ENCODE peak calls at places on chromosomes 3 and 15, in nine cellular contexts. F is spleen, U is CD14-positive monocyte, Z is WTC11, E is A673, K is fibroblast of the aortic adventitia, G is foreskin fibroblast, S is cardiac muscle cell, L is GM12865. T is an unnamed sample.

GRCh38 chr3:157794771-157795170 is 291.6 kb upstream of the VEPH1 start:
- DNase-seq in L (no peak), S (peak), U (no peak), F (no peak), Z (no peak), E (no peak), G (peak), K (peak), T (no peak)

GRCh38 chr3:12974316-12974715 is 98.9 kb downstream of the IQSEC1 start:
- DNase-seq in G (no peak), U (no peak), K (no peak), L (no peak), F (no peak), Z (no peak), S (no peak), E (no peak), T (no peak)

GRCh38 chr15:50925281-50925680 is 16.8 kb downstream of the AP4E1 start:
- DNase-seq in Z (no peak), L (no peak), F (no peak), U (no peak), G (no peak), E (no peak), S (no peak), K (no peak), T (no peak)

GRCh38 chr3:58051196-58051595 is 43.0 kb downstream of the FLNB start:
- DNase-seq in L (no peak), G (peak), F (no peak), Z (no peak), U (peak), K (peak), S (peak), E (no peak), T (peak)

GRCh38 chr15:85168642-85169173 is 187.1 kb downstream of the PDE8A start:
- DNase-seq in K (no peak), E (peak), G (no peak), S (peak), L (peak), F (no peak), Z (peak), U (no peak), T (peak)

GRCh38 chr3:22684739-22685138 is 518.4 kb upstream of the UBE2E2 start:
- DNase-seq in Z (no peak), G (no peak), L (no peak), F (no peak), K (no peak), U (no peak), S (no peak), E (no peak), T (no peak)

GRCh38 chr3:72317491-72317890 is 530.8 kb downstream of the SHQ1 start:
- DNase-seq in Z (no peak), E (no peak), K (peak), G (no peak), F (no peak), U (no peak), L (no peak), S (no peak), T (peak)

GRCh38 chr3:160084998-160085397 is 96.4 kb downstream of the IL12A start:
- DNase-seq in G (no peak), K (no peak), Z (no peak), S (no peak), F (no peak), U (no peak), E (no peak), L (no peak), T (no peak)

GRCh38 chr3:144770813-144771400 is 799.3 kb downstream of the DIPK2A start:
- DNase-seq in U (no peak), L (peak), S (peak), F (no peak), K (peak), Z (no peak), E (peak), G (peak), T (peak)

GRCh38 chr15:85702321-85703230 is 92.1 kb downstream of the KLHL25 start:
- DNase-seq in F (no peak), G (no peak), L (peak), S (peak), E (peak), K (peak), Z (no peak), U (no peak), T (peak)

GRCh38 chr15:67832031-67832551 is 6.8 kb downstream of the SKOR1 start:
- DNase-seq in S (peak), F (no peak), G (no peak), E (no peak), L (peak), K (peak), Z (peak), U (no peak), T (no peak)
- TF ChIP-seq CTCF in S (peak), F (no peak), G (peak), E (peak), L (peak), K (no peak), Z (no peak), U (no peak), T (peak)

DNA sequence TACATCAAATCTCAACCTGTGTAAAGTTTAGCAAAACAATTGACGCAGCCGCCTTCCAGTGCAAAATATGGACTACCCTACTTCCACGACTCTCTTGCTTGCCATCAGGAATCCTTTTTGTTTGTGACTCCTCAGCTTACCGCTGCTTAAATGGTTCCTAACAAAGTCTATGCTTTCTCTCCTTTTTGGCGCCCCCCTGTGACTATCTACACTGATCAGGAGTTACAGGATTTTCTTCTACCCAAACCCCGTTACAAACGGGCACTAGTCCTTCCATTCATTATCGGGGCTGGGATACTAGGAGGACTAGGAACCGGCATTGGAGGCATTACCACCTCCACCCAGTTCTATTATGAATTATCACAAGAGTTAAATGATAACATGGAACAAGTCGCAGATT is 184.0 kb downstream of the IGSF11 start:
- DNase-seq in K (no peak), U (no peak), F (no peak), S (no peak), L (no peak), G (no peak), E (no peak), Z (peak), T (no peak)
- TF ChIP-seq CTCF in K (no peak), U (no peak), F (no peak), S (no peak), L (no peak), G (no peak), E (no peak), Z (no peak), T (no peak)

DNA sequence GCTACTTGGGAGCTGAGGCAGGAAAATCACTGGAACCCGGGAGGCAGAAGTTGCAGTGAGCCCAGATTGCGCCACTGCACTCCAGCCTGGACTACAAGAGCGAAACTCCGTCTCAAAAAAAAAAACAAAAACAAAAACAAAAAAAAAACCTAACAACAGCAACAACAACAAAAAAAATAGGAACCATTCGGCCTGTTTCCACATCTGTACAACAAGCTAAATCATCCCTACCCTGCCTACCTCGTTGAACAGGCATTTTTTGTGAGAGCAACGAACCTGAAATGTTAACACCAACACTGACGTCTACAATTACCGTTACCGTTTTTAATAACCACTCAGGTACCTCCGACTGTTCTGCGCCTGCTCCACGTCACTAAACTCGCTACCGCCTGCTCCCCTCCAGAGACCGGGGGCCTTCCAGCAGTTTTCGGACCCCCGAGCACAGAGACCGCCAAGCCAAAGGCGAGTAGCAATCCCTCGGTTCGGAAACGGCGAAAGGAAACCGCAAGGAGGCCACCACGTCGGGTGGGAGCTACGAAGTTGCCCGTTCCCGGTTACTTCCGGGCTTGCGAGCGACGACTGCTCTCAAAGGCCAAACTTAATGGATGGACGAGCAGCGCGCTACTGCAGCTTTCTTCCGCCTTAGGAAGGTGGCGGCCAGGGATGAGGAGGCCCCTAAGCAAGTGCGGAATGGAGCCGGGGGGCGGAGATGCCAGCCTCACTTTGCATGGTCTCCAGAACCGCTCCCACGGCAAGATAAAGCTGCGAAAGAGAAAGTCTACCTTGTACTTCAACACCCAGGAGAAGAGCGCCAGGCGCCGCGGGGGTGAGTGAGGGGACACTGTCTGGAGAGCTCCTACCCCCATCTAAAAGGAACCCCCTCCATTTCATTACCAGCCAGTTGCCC is at the start of the genes PIGB and PIGBOS1:
- DNase-seq in L (peak), G (peak), K (peak), F (peak), Z (peak), S (peak), U (peak), E (peak), T (peak)
- TF ChIP-seq CTCF in L (no peak), G (peak), K (peak), F (no peak), Z (no peak), S (peak), U (peak), E (peak), T (peak)

DNA sequence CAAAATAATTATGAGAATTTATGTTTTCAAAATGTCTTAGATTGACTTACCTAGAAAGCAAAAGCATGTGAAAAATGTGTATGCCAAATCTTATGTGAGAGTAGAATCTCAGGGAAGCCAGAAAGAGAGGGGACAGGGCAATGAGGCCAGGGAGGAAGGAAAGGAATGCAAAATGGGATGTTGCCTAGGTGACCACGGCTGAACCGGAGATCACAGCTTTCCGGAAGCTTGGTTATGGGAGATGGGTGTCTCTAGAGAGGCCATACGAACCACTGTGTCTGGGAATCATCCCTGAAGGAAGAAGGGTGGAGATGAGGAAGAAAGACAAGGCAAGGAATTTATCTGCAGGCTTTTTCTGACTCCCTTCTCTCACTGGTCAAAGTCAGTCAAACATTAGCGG is 76.0 kb downstream of the SUCLG2 start:
- DNase-seq in E (no peak), F (no peak), K (no peak), U (no peak), Z (no peak), G (no peak), L (no peak), S (peak), T (peak)
- TF ChIP-seq CTCF in E (no peak), F (no peak), K (no peak), U (no peak), Z (no peak), G (no peak), L (no peak), S (no peak), T (no peak)

GRCh38 chr3:50978991-50979667 is 304.4 kb downstream of the DOCK3 start:
- DNase-seq in L (no peak), K (no peak), E (peak), Z (peak), U (no peak), S (no peak), G (no peak), F (no peak), T (no peak)
- TF ChIP-seq CTCF in L (no peak), K (no peak), E (peak), Z (no peak), U (no peak), S (no peak), G (no peak), F (no peak), T (no peak)

GRCh38 chr3:122681294-122682015 is 816 bp downstream of the PARP14 start:
- DNase-seq in L (no peak), E (no peak), F (peak), Z (peak), S (no peak), U (no peak), K (peak), G (peak), T (no peak)

GRCh38 chr3:122679467-122680291 is 960 bp upstream of the PARP14 start:
- DNase-seq in S (peak), U (no peak), G (peak), K (peak), Z (no peak), E (peak), L (peak), F (peak), T (no peak)

GRCh38 chr3:122680381-122681293 is at the start of gene PARP14:
- DNase-seq in G (peak), Z (peak), F (peak), K (peak), S (peak), L (peak), U (peak), E (peak), T (peak)

GRCh38 chr3:122679085-122679466 is 1.6 kb upstream of the PARP14 start:
- DNase-seq in G (peak), U (peak), K (peak), S (peak), F (peak), E (peak), Z (peak), L (peak), T (peak)

DNA sequence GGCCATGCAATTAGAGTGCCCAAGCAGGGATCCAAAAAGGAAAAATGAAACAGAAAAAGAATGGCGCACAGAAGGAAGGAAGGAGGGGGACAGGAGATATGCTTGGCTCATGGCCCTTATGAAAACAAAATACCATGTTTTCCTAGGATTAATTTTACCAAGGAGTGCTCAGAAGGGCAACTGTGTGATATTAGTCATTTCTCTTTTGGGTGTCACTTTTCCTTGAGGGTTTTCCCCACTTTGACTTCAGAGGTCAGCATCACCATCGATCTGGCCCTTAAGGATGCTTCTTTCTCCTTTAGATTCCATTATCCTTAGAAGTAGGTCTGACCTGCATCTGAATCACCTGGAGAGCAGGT is 1.4 kb downstream of the PARP14 start:
- DNase-seq in U (no peak), K (no peak), E (no peak), G (no peak), Z (no peak), F (no peak), L (no peak), S (no peak), T (no peak)
- TF ChIP-seq CTCF in U (no peak), K (no peak), E (no peak), G (no peak), Z (no peak), F (no peak), L (no peak), S (no peak), T (no peak)

DNA sequence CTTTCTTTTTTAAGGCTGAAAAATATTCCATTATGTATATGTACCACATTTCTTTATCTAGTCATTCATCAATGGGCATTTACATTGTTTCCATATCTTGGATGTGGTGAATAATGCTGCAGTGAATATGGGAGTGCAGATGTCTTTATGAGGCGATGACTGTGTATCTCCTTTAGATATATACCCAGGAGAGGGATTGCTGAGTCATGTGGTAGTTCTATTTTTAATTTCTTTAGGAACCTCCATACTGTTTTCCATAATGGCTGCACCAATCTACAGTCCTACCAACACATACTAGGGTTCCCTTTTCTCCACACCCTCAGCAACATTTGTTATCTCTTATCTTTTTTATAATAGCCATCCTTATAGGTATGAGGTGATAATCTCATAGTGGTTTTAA is 96.3 kb downstream of the LRRC28 start:
- DNase-seq in Z (no peak), G (no peak), F (no peak), E (no peak), K (peak), L (no peak), S (peak), U (no peak), T (no peak)
- TF ChIP-seq CTCF in Z (no peak), G (no peak), F (no peak), E (no peak), K (no peak), L (no peak), S (no peak), U (no peak), T (no peak)

GRCh38 chr15:69032006-69032405 is 17.5 kb downstream of the NOX5 start:
- DNase-seq in Z (no peak), E (no peak), L (no peak), S (no peak), F (no peak), G (no peak), U (no peak), K (no peak), T (no peak)

GRCh38 chr15:69032703-69033373 is 18.3 kb downstream of the NOX5 start:
- DNase-seq in Z (no peak), E (no peak), G (no peak), F (no peak), L (no peak), S (no peak), K (no peak), U (no peak), T (no peak)

GRCh38 chr15:69027976-69028518 is 13.6 kb downstream of the NOX5 start:
- DNase-seq in U (no peak), Z (no peak), L (no peak), F (no peak), S (no peak), G (no peak), K (no peak), E (no peak), T (no peak)

GRCh38 chr15:69034352-69034751 is 19.9 kb downstream of the NOX5 start:
- DNase-seq in G (peak), F (no peak), L (no peak), K (peak), E (no peak), Z (no peak), S (peak), U (no peak), T (peak)

DNA sequence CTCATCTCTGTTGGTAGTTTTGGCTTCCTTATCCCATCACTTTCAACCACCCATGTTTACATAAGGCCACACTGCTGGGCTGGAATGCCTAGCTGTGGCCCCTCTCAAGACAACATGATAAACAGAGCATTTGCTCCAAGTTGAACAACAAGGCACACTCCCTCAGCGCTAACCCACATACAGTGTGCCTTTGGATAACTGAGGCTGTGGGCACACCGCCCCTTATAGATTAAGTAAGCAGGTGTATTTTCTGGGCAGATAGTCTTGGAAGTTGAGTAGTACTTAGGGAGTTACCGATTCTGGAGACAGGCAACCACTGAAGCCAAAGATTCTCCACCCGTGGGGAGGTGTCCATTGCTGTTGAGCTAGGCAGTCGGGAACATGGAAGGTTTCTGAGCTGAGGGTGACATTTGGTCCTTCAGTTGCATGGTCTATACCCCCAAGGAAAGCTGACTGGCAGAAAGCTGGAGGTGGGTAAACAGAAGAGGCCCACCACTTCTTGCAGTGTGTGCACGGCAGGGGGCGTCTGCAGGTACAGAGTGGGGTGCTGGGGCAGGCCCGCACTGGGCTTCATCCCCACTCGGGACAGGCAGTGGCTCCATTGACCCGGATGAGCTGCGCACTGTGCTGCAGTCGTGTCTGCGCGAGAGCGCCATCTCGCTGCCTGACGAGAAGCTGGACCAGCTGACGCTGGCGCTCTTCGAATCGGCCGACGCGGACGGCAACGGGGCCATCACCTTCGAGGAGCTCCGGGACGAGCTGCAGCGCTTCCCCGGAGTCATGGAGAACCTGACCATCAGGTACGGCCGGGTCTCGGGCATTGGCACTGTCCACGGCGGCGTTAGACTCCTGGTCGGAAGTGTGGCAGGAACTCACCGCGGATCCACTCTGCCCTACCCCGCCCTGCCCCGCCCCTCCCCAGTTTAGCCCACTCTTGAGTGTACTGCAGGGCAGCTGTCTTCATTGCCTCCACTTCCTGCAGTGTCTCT is 16.8 kb downstream of the NOX5 start:
- DNase-seq in G (no peak), E (peak), F (peak), L (peak), Z (peak), S (peak), U (peak), K (no peak), T (peak)
- TF ChIP-seq CTCF in G (peak), E (peak), F (peak), L (peak), Z (peak), S (peak), U (peak), K (peak), T (peak)